ENCODE peak calls at places on chromosomes 3 and 15, in five cellular contexts. O is heart right ventricle, I is upper lobe of right lung, X is ovary, K is HCT116. A is an unnamed sample.

GRCh38 chr15:90955911-90956310 is 1.2 kb downstream of the RCCD1 start:
- DNase-seq in O (no peak), I (no peak), X (peak; percentile 39), K (no peak), A (peak; percentile 50)

GRCh38 chr3:73499787-73500186 is 125.0 kb downstream of the PDZRN3 start:
- DNase-seq in X (no peak), K (no peak), I (no peak), O (no peak), A (no peak)

GRCh38 chr15:50906954-50907865 is 1.3 kb upstream of the AP4E1 start:
- DNase-seq in I (no peak), K (no peak), X (no peak), O (no peak), A (no peak)

GRCh38 chr3:193928354-193929209 is 207.4 kb upstream of the HES1 start:
- DNase-seq in I (no peak), K (no peak), X (no peak), O (no peak), A (no peak)

GRCh38 chr3:190865828-190866227 is 3.3 kb upstream of the GMNC start:
- DNase-seq in K (no peak), X (no peak), O (no peak), I (no peak), A (no peak)

GRCh38 chr3:8776406-8776805 is 7.0 kb upstream of the OXTR start:
- DNase-seq in O (no peak), I (no peak), K (no peak), X (no peak), A (no peak)

GRCh38 chr3:7707192-7707591 is 794.4 kb upstream of the LMCD1 start:
- DNase-seq in X (no peak), K (no peak), I (no peak), O (no peak), A (no peak)

GRCh38 chr3:41684802-41685740 is 276.8 kb downstream of the ULK4 start:
- DNase-seq in X (no peak), I (no peak), O (no peak), K (no peak), A (no peak)

GRCh38 chr3:81251108-81251507 is 510.3 kb downstream of the GBE1 start:
- DNase-seq in O (no peak), I (no peak), X (no peak), K (no peak), A (no peak)

GRCh38 chr3:12840591-12841084 is 727 bp downstream of the RPL32 start:
- DNase-seq in I (no peak), O (no peak), K (no peak), X (no peak), A (no peak)

GRCh38 chr15:45377630-45378148 is 655 bp downstream of the GATM start:
- DNase-seq in X (peak; percentile 38), K (no peak), O (peak; percentile 39), I (peak; percentile 65), A (peak; percentile 55)

GRCh38 chr15:45376967-45377629 is 1.2 kb downstream of the GATM start:
- DNase-seq in O (no peak), K (no peak), I (no peak), X (no peak), A (no peak)

GRCh38 chr15:45376300-45376928 is 1.9 kb downstream of the GATM start:
- DNase-seq in O (no peak), X (no peak), K (no peak), I (no peak), A (no peak)

GRCh38 chr15:45378913-45379262 is 544 bp upstream of the GATM start:
- DNase-seq in X (peak; percentile 43), I (no peak), O (no peak), K (no peak), A (no peak)

DNA sequence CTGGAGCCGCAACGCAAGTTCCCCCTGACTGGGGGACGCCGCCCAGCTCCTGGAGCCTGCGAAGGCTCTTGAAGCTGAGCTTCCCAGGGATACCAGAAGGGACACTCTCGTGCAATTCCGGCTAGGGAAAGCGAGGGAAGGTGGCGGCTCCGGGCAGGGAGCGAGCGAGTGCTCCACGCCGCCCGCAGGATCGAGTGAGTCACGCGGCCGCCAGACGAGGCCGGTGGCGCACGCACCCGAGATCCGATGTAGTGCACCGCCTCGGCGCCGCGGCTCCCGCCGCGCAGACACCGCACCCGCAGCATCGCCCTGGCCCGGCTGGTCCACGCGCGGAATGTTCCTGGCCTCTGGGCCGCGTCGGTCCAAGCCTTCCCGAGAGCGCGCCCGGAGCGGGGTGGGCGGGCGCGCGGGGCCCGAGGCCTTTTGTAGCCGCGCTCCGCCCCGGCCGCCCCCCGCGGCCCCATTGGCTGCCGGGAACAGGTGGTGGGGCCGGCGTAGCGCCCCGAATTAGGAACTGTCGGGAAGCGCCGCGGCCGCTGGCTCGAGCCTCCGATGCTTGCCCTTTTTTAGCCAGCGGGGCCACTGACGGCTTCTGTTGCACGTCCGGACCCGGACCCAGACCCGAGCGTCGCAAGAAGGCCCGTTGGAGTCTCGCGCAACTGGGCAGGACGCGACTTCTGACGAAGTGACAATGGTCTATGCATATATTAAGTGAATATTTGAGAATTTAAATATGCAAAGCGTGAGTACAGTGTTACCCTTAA is at the start of gene GATM:
- DNase-seq in O (peak; percentile 79), X (peak; percentile 80), I (peak; percentile 83), K (no peak), A (peak; percentile 85)
- TF ChIP-seq CTCF in O (peak; percentile 51), X (peak; percentile 40), I (peak; percentile 47), K (no peak), A (peak; percentile 22)

DNA sequence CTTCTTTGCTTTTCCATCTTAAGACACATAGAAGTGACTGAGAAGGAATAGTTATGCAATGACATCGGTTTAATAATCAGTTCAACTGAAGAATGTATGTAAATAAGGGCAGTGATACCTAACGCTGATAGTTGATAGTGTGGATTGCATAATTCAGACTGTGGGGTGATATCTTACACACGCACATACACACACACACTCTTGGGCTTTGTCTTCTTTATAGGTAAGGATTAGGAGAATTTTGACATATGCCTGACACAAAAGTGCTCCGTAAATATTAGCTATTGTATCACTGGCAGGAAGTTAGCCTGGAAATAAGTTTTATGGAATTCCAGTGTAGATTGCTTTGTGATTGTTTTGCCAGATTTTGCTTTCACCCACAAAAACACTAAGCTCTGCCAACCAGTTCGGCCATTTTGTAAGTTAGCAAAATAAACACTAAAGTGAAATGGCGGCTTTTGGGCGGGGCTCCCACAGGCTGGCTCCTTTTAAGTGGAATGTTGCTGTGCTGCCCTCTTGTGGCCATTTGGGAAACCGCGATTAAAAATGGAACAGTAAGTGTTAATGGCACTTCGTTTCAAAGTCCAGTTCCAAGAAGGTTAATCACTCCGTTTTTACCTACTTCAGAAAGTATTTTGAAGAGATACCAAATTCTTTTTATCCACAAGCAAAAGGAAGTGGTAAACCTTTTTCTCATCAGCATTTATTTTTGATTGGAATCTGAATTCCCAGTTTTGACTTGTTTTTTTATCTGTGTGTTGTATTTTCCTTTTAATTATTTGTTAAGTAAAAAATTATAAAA is 17.7 kb downstream of the CHD2 start:
- DNase-seq in I (peak; percentile 90), O (peak; percentile 86), X (peak; percentile 98), K (peak; percentile 90), A (peak; percentile 93)
- H3K4me1 ChIP-seq in I (peaks cover 92% of the 10 kb centered on the region), O (peaks cover 98% of the 10 kb centered on the region), X (peaks cover 16% of the 10 kb centered on the region), K (peaks cover 64% of the 10 kb centered on the region), A (peaks cover 68% of the 10 kb centered on the region)

GRCh38 chr3:164812042-164812441 is 266.3 kb downstream of the SI start:
- DNase-seq in X (no peak), I (no peak), K (no peak), O (no peak), A (no peak)

GRCh38 chr3:164806188-164806587 is 272.1 kb downstream of the SI start:
- DNase-seq in I (no peak), X (no peak), K (no peak), O (no peak), A (no peak)
- TF ChIP-seq CTCF in I (peak; percentile 17), X (no peak), K (no peak), O (no peak), A (no peak)

DNA sequence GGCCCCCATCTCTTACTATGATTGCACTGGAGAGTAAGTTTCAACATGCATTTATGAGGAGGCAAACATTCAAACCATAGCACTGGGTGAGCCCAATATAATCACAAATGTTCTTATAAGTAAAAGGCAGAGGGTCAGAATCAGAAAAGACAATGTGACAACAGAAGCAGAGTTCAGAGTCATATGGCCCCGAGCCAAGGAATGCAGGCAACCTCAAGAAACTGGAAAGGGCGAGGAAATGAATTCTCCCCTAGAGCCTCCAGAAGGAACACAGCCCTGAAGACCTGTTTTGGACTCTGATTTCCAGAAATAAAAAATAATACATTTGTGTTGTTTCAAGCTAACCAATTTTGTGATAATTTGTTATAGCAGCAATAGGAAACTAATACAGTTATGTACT is 81.3 kb upstream of the ABI3BP start:
- DNase-seq in K (no peak), I (no peak), X (no peak), O (no peak), A (no peak)
- H3K4me1 ChIP-seq in K (no peaks in the 10 kb centered on the region), I (peaks cover 4% of the 10 kb centered on the region), X (no peaks in the 10 kb centered on the region), O (no peaks in the 10 kb centered on the region), A (no peaks in the 10 kb centered on the region)

GRCh38 chr15:96072821-96073220 is 257.7 kb upstream of the NR2F2 start:
- DNase-seq in X (no peak), I (no peak), K (no peak), O (no peak), A (no peak)
- TF ChIP-seq CTCF in X (no peak), I (no peak), K (no peak), O (no peak), A (no peak)

GRCh38 chr3:100104442-100104798 is 9.9 kb downstream of the FILIP1L start:
- DNase-seq in O (no peak), K (no peak), X (no peak), I (no peak), A (no peak)
- H3K4me1 ChIP-seq in O (peaks cover 29% of the 10 kb centered on the region), K (no peaks in the 10 kb centered on the region), X (peaks cover 17% of the 10 kb centered on the region), I (peaks cover 16% of the 10 kb centered on the region), A (peaks cover 18% of the 10 kb centered on the region)

DNA sequence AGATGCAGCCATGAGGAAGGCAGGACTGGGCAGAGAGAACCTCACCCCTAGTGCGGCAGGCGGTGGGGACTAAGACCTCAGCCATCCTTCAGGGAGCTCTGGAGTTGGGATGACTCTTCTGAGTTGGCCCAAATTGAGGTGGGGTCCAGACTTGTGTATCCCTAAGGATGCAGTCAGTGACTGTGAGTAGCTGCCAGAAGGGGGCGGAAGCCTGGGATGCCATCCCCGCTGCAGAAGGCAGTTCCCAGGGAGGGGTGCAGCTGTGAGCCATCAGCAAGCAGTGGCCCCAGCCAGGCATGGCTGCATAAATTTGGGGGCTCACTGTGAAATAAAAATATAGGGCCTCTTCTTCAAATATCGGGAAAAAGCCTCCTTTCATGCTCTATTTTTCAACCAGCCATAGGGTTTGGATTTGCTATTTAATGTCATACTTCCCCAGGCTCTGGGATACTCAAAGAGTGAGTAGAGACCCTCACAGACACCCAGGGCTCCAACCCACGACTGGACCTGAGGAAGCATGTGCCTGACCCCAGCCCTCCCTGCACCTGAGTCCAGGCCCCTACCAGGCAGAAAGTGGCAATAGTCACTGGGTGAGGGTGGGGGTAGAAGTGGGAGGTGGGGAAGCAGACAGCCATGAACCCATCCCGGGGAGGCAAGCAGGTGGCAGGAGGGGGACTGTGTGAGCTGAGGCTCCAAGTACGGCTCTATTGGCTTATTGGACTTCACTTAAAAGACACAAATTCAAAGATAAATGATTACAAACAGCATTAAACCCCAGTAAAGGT is 30.5 kb downstream of the GRK7 start:
- DNase-seq in K (no peak), X (no peak), O (no peak), I (no peak), A (no peak)
- TF ChIP-seq CTCF in K (peak; percentile 27), X (no peak), O (no peak), I (no peak), A (no peak)

A was measured in pancreas.